ENCODE peak calls at places on chromosome 22, in four cellular contexts. L, S, D and K are unnamed samples.

GRCh38 chr22:38832005-38832978 is 11.5 kb downstream of the NPTXR start:
- DNase-seq in L (no peak), S (no peak), D (no peak), K (no peak)

GRCh38 chr22:40412441-40412840 is 42.0 kb downstream of the SGSM3 start:
- DNase-seq in L (no peak), S (no peak), D (no peak), K (no peak)

GRCh38 chr22:39349967-39350802 is at the start of gene SYNGR1:
- DNase-seq in L (no peak), S (peak; percentile 69), D (peak; percentile 24), K (no peak)

GRCh38 chr22:32534252-32535215 is 59.9 kb downstream of the FBXO7 start:
- DNase-seq in L (no peak), S (no peak), D (no peak), K (no peak)

GRCh38 chr22:18987765-18988164 is 51.7 kb upstream of the PRODH start:
- DNase-seq in L (no peak), S (peak; percentile 52), D (no peak), K (no peak)

GRCh38 chr22:17897864-17898263 is 123.6 kb upstream of the BID start:
- DNase-seq in L (no peak), S (no peak), D (no peak), K (no peak)

GRCh38 chr22:27844656-27845602 is 43.4 kb upstream of the MN1 start:
- DNase-seq in L (no peak), S (no peak), D (no peak), K (no peak)

GRCh38 chr22:48037618-48038017 is 1275.2 kb downstream of the TBC1D22A start:
- DNase-seq in L (no peak), S (no peak), D (no peak), K (no peak)

DNA sequence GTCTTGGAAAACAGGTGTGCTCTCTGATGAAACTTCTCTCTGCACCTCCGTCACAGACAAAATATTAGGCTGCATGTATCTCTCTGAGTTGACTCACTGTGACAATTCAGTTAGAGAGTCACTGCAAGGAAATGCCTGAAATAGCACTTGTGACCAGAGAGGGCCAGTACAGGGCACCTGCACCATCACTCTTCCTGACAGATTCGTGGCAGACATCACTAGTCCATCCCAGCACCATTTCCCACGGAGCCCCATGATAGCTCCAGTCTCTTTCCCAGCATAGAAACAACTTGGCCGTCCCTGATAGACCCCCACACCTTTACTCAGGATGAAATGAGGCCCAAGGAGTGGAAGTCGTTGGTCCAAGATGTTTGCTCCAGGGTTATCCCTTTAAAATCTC is 73.3 kb upstream of the ISX start:
- DNase-seq in L (no peak), S (no peak), D (no peak), K (no peak)
- H3K4me3 ChIP-seq in L (no peak overlapping the region), S (no peak overlapping the region), D (no peak overlapping the region), K (no peak overlapping the region)

GRCh38 chr22:22558071-22558971 is 744 bp downstream of the PRAME start:
- DNase-seq in L (no peak), S (peak; percentile 75), D (no peak), K (no peak)

GRCh38 chr22:22555596-22555995 is 3.5 kb downstream of the PRAME start:
- DNase-seq in L (no peak), S (no peak), D (no peak), K (no peak)

GRCh38 chr22:22556995-22557925 is 1.8 kb downstream of the PRAME start:
- DNase-seq in L (no peak), S (peak; percentile 90), D (no peak), K (no peak)

GRCh38 chr22:22556578-22556977 is 2.5 kb downstream of the PRAME start:
- DNase-seq in L (no peak), S (no peak), D (no peak), K (no peak)

DNA sequence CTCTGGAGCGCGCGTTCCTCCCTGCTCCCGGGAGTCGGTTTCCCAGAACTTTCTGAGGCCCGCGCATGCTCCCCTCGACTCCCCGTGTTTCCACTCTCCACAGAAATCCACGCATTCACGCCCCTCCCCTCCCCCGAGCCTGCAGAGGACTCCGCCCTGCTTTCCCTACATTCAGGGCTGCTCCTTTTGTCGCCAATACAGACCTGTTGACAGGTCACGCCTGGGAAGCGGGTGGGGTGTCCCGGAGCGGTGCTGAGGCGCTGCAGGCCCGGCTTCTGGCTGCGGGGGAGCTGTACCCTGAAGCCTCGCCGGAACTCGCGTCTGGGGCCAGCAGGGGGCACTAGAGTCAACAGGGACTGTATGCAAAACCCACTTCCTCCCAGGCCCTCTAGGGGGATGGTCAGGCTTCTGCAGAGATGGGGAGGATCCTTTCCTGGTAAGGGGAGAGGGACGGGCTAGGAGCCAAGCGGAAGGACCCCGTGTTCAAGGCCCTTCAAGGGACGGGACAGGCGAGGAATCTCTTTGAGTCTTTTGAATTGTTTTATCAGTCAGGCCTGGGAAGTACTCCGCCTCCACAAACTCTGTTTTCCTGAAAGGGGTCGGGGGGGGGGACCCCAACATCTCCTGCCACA is at the start of gene PRAME:
- DNase-seq in L (no peak), S (peak; percentile 88), D (peak; percentile 15), K (no peak)
- H3K4me3 ChIP-seq in L (no peak within 1 kb of the TSS), S (peak within 1 kb of the TSS; percentile 58), D (no peak within 1 kb of the TSS), K (no peak within 1 kb of the TSS)

GRCh38 chr22:20741008-20741633 is 32.8 kb upstream of the SERPIND1 start:
- DNase-seq in L (no peak), S (peak; percentile 57), D (no peak), K (no peak)

GRCh38 chr22:20741634-20742581 is 32.0 kb upstream of the SERPIND1 start:
- DNase-seq in L (no peak), S (peak; percentile 66), D (peak; percentile 21), K (no peak)

GRCh38 chr22:20742764-20743163 is 31.1 kb upstream of the SERPIND1 start:
- DNase-seq in L (no peak), S (no peak), D (no peak), K (no peak)

GRCh38 chr22:20740222-20740951 is 33.5 kb upstream of the SERPIND1 start:
- DNase-seq in L (no peak), S (no peak), D (no peak), K (no peak)

DNA sequence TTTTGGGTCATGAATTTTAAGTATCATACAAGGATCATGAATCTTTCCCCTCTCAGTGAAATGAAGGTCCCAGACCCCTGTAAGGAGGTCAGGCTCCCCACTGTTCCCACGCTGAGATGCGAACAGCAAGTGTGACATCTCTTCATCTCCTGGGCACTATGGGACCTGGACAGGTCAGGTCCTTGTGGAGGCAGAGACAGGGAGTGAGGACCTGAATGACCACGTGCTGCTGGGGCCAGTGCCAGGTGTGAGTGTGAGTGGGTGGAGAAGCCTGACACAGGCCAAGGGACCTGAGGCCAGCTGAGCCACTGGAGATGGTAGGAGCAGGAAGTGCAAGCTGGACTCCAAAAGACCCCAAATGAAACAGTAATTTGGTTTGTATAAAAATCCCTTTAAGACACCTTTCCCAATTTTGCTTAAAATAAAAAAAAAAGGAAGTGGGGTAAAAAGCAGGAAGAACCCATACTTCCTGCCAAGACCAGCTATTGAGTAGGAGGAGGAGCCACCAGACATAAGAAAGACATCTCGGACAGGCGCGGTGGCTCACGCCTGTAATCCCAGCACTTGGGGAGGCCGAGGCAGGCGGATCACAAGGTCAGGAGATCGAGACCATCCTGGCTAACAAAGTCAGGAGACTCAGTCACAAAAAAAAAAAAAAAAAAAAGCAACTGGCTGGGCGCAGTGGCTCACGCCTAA is 35.4 kb upstream of the SERPIND1 start:
- DNase-seq in L (no peak), S (no peak), D (no peak), K (no peak)
- H3K4me3 ChIP-seq in L (no peak overlapping the region), S (no peak overlapping the region), D (no peak overlapping the region), K (no peak overlapping the region)

GRCh38 chr22:50473088-50473487 is 1.7 kb downstream of the SBF1 start:
- DNase-seq in L (no peak), S (no peak), D (no peak), K (no peak)
- H3K4me3 ChIP-seq in L (no peak overlapping the region), S (no peak overlapping the region), D (peak overlapping the region; percentile 77), K (peak overlapping the region; percentile 69)

DNA sequence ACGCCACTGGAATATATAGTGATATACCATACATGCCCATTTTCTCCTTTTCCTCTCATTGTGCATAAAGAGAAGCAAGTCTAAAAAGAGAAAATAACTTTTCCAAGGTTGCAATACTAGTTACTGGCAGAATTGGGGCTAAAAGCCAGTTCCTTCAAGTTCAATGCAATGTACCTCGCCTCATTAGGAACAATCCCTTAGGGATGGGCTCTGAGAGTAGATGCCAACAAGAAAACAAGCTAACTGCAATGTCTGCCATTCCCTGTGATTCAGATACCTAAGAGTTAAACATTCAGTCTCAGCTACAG is 114.3 kb downstream of the RBFOX2 start:
- DNase-seq in L (no peak), S (no peak), D (no peak), K (no peak)
- H3K4me3 ChIP-seq in L (no peak overlapping the region), S (peak overlapping the region; percentile 52), D (peak overlapping the region; percentile 46), K (no peak overlapping the region)

DNA sequence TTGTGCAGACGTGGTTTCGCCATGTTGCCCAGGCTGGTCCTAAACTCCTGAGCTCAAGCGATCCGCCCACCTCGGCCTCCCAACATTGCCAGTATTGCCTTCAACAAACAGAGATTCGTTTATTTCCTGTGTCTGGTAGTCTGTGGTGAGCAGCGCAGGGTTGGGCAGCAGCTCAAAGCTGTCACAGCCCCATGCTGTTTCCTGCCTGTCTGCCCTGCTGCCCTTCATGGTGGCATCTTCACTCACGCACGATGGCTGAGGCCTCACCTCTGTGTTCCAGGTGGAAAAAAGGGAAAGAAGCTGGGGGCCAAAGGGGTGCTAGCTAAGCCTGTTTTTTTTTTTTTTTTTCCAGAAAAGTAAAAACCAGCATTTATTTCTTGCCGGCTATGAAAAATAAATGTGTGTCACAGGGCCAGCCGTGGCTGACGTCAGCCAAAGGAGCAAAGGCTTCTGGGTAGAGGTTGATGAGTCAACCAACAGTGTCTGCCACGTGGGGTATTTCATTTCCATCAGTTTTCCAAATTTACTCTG is 28.8 kb downstream of the TBC1D22A start:
- DNase-seq in L (no peak), S (no peak), D (no peak), K (no peak)
- H3K4me3 ChIP-seq in L (no peak overlapping the region), S (no peak overlapping the region), D (no peak overlapping the region), K (no peak overlapping the region)

GRCh38 chr22:46068176-46068907 is 82.0 kb upstream of the PPARA start:
- DNase-seq in L (no peak), S (no peak), D (no peak), K (no peak)

GRCh38 chr22:46067159-46068111 is 82.9 kb upstream of the PPARA start:
- DNase-seq in L (no peak), S (no peak), D (no peak), K (no peak)

GRCh38 chr22:46070215-46070721 is 80.1 kb upstream of the PPARA start:
- DNase-seq in L (no peak), S (no peak), D (peak; percentile 55), K (no peak)

GRCh38 chr22:46069518-46070214 is 80.7 kb upstream of the PPARA start:
- DNase-seq in L (peak; percentile 87), S (peak; percentile 78), D (peak; percentile 89), K (peak; percentile 91)

GRCh38 chr22:46068908-46069481 is 81.3 kb upstream of the PPARA start:
- DNase-seq in L (peak; percentile 96), S (no peak), D (peak; percentile 16), K (no peak)
- H3K4me3 ChIP-seq in L (peak overlapping the region; percentile 72), S (peak overlapping the region; percentile 92), D (peak overlapping the region; percentile 70), K (peak overlapping the region; percentile 56)

DNA sequence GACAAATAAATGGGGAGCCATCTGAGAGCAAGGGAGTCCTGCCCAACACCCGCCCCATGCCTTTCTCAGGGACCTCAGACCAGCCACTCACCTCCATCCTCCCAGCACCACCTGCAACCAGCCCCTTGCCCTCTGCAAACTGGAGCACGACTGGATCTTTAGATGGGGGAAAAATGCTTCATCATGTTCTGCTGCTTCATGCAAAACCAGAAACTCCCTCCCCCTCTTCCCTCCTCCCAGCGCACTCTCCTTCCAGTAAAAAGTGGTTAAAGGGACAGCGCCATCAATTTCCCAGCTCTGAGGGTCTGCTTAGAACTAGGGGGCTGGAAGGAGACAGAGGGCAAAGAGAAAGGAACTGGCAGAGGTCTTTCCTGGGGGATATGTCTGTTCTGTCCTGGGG is 2.1 kb upstream of the NEFH start:
- DNase-seq in L (no peak), S (peak; percentile 53), D (no peak), K (no peak)
- H3K4me3 ChIP-seq in L (no peak overlapping the region), S (no peak overlapping the region), D (no peak overlapping the region), K (no peak overlapping the region)